ENCODE peak calls at places on chromosomes 4 and X, in five cellular contexts. J, Y, D, I and R are unnamed samples.

GRCh38 chr4:25133132-25133531 is 27.1 kb downstream of the SEPSECS start:
- DNase-seq in J (no peak), Y (no peak), D (no peak), I (no peak), R (no peak)

GRCh38 chrX:133670394-133670793 is 255.1 kb upstream of the GPC4 start:
- DNase-seq in J (peak; percentile 50), Y (no peak), D (peak; percentile 15), I (peak; percentile 38), R (peak; percentile 12)

GRCh38 chr4:54433686-54434085 is 204.6 kb downstream of the PDGFRA start:
- DNase-seq in J (no peak), Y (no peak), D (no peak), I (peak; percentile 12), R (peak; percentile 3)

GRCh38 chrX:9231491-9231890 is 197.6 kb upstream of the FAM9B start:
- DNase-seq in J (no peak), Y (no peak), D (no peak), I (no peak), R (no peak)

GRCh38 chrX:124223524-124223923 is 108.9 kb upstream of the TEX13D start:
- DNase-seq in J (no peak), Y (no peak), D (no peak), I (peak; percentile 17), R (no peak)

GRCh38 chrX:68914337-68914989 is 85.6 kb downstream of the EFNB1 start:
- DNase-seq in J (no peak), Y (no peak), D (no peak), I (no peak), R (no peak)

GRCh38 chr4:174717788-174718187 is 111.3 kb downstream of the GLRA3 start:
- DNase-seq in J (no peak), Y (no peak), D (no peak), I (no peak), R (no peak)

GRCh38 chr4:105350859-105351494 is 122.9 kb downstream of the PPA2 start:
- DNase-seq in J (no peak), Y (no peak), D (no peak), I (peak; percentile 8), R (no peak)

GRCh38 chr4:144575181-144575580 is 70.8 kb upstream of the HHIP start:
- DNase-seq in J (no peak), Y (no peak), D (no peak), I (peak; percentile 8), R (no peak)

GRCh38 chr4:52372269-52372668 is 286.8 kb downstream of the USP46 start:
- DNase-seq in J (no peak), Y (no peak), D (no peak), I (no peak), R (no peak)

GRCh38 chrX:9829308-9830267 is 43.4 kb downstream of the SHROOM2 start:
- DNase-seq in J (no peak), Y (no peak), D (no peak), I (no peak), R (peak; percentile 65)

GRCh38 chr4:82787342-82787741 is 11.3 kb downstream of the SCD5 start:
- DNase-seq in J (no peak), Y (no peak), D (no peak), I (no peak), R (no peak)

GRCh38 chr4:56981795-56982201 is 3.1 kb downstream of the POLR2B start:
- DNase-seq in J (no peak), Y (no peak), D (no peak), I (no peak), R (no peak)

GRCh38 chr4:15893967-15894366 is 44.6 kb downstream of the FGFBP1 start:
- DNase-seq in J (peak; percentile 13), Y (no peak), D (no peak), I (no peak), R (peak; percentile 90)

GRCh38 chr4:157128395-157128794 is 52.4 kb downstream of the GLRB start:
- DNase-seq in J (peak; percentile 12), Y (no peak), D (peak; percentile 19), I (no peak), R (peak; percentile 15)

GRCh38 chr4:6052679-6053078 is 34.4 kb upstream of the C4orf50 start:
- DNase-seq in J (no peak), Y (no peak), D (no peak), I (no peak), R (no peak)

GRCh38 chr4:42398448-42399355 is 1.4 kb downstream of the SHISA3 start:
- DNase-seq in J (peak; percentile 16), Y (no peak), D (peak; percentile 34), I (no peak), R (no peak)

GRCh38 chrX:101642086-101642485 is 17.6 kb downstream of the ARMCX2 start:
- DNase-seq in J (no peak), Y (no peak), D (no peak), I (peak; percentile 12), R (no peak)

GRCh38 chr4:129095811-129096454 is at the start of gene C4orf33:
- DNase-seq in J (peak; percentile 68), Y (peak; percentile 53), D (peak; percentile 83), I (peak; percentile 81), R (peak; percentile 62)

GRCh38 chr4:129098578-129098977 is 2.6 kb downstream of the C4orf33 start:
- DNase-seq in J (no peak), Y (no peak), D (no peak), I (no peak), R (no peak)

GRCh38 chr4:129094347-129094746 is 1.0 kb upstream of the SCLT1 start:
- DNase-seq in J (no peak), Y (no peak), D (no peak), I (no peak), R (no peak)

GRCh38 chr4:129092636-129093172 is 635 bp downstream of the SCLT1 start:
- DNase-seq in J (no peak), Y (no peak), D (no peak), I (peak; percentile 32), R (no peak)

GRCh38 chr4:129093173-129093974 is at the start of gene SCLT1:
- DNase-seq in J (peak; percentile 99), Y (peak; percentile 98), D (peak; percentile 100), I (peak; percentile 98), R (peak; percentile 97)
- TF ChIP-seq POLR2A in J (peak; percentile 94), Y (peak; percentile 83), D (peak; percentile 95), I (peak; percentile 89), R (peak; percentile 33)

GRCh38 chrX:134985479-134985878 is 5.3 kb upstream of the SMIM10 start:
- DNase-seq in J (no peak), Y (no peak), D (no peak), I (no peak), R (no peak)

DNA sequence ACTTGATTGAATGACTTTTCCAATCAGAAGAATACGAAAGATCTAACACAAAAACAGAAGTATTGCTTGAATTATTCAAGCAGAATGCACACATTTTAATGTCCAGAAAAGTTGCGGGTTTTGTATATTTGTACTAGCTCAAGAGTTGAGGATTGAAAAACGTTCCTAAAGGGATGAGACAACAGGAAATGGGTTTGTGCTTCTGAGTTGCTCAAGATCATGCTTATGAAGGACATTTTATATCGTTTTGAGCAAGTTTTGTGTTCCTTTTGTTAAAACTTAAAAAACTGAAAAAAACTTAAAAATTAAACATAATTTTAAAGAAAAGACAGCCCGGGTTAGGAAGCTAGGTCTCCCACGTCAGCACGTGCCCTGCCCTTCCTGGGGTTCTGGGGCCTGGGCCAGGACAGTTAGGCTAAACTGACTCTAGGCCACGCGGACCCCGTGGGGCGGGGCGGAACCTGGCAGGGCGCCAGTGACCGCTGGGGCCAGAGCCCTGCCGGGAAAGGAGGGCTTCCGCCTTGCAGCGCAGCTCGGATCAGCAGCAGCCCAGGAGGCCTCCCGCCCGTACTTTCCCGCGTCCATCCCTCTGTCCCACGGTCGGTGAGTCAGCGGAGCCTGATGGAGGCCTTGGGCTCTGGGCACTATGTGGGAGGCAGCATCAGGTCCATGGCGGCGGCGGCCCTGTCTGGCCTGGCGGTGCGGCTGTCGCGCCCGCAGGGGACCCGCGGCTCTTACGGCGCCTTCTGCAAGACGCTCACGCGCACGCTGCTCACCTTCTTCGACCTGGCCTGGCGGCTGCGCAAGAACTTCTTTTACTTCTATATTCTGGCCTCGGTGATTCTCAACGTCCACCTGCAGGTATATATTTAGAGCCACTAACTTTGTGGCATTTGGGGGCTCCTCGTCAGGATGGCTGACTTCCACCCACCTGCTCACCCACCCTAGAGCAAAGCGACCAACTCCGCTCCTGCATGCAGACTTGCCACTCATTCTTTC is at the start of gene SMIM10:
- DNase-seq in J (peak; percentile 65), Y (peak; percentile 85), D (peak; percentile 62), I (peak; percentile 88), R (no peak)
- TF ChIP-seq POLR2A in J (no peak), Y (no peak), D (no peak), I (peak; percentile 67), R (no peak)

DNA sequence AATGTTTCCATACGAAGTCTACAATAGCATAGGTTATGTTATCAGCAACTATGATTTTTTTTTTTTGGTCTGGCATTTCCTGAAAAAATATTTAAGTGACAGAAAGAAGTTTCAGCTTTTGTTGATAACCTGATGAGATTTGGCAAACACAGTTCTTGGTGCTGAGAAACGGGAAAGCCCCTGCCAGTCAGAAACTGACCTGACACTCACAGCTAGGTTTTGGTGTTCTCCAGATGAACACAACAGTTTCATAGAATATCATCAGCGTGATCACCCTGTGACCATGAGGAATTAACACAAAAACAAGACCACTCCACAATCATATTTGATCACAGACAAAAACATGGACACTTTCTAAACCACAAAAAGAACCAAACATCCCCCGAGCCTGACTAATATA is 152.5 kb upstream of the DCAF8L1 start:
- DNase-seq in J (no peak), Y (no peak), D (no peak), I (no peak), R (no peak)
- TF ChIP-seq POLR2A in J (no peak), Y (no peak), D (no peak), I (no peak), R (no peak)

GRCh38 chr4:67201334-67201733 is 344.0 kb downstream of the CENPC start:
- DNase-seq in J (no peak), Y (no peak), D (no peak), I (peak; percentile 1), R (no peak)
- TF ChIP-seq POLR2A in J (no peak), Y (no peak), D (no peak), I (no peak), R (no peak)

DNA sequence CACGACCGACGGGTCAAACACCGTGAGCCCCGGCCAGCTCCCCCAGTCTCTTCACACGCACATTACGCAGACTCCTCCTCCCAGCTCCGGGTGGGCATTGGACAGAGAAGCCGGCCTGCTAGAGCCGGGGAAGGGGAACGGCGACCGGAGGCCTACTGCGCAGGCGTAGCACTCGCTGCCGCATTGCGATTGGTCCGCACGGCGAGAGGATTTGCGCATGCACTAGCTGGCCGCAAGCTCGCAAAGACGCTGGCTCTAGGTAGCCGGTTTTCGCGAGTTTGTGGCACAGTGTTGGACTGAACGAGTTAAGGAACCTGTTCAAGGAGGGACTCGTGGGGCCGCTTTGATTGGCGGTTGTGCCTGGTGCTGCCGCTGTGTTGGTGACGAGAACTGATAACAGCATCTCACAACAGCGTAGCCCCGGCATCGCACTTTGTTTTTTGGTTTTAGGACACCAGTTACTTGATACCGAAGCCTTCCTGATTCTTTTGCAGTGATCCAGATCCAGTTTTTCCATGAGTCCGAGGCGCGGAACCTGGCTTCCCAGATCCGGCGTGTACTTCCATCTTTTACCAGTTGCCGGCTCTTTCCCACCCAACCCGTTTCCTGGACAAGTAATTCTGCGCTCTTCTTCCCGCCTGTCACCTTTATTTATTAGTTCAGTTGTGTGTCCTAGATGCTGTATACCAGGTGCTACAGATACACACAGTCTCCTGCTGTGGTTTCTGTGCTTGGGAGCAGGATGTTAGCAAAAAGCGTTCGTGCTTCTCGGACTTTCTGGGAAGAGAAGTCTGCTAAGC is at the start of gene AIFM1:
- DNase-seq in J (peak; percentile 76), Y (peak; percentile 91), D (peak; percentile 90), I (peak; percentile 97), R (peak; percentile 89)
- TF ChIP-seq POLR2A in J (peak; percentile 52), Y (peak; percentile 61), D (peak; percentile 78), I (peak; percentile 71), R (peak; percentile 66)

GRCh38 chrX:46327229-46328081 is 217.8 kb downstream of the ZNF674 start:
- DNase-seq in J (no peak), Y (no peak), D (peak; percentile 63), I (no peak), R (peak; percentile 76)
- TF ChIP-seq POLR2A in J (no peak), Y (no peak), D (peak; percentile 74), I (no peak), R (no peak)